ENCODE peak calls at places on chromosomes 4 and X, in eight cellular contexts. O is endothelial cell of umbilical vein, I is breast epithelium, G is prostate gland, T is suprapubic skin, L is sigmoid colon, S is Panc1, Y is esophagus muscularis mucosa. H is an unnamed sample.

GRCh38 chr4:93084599-93085305 is 743.8 kb upstream of the ATOH1 start:
- DNase-seq in O (no peak), I (no peak), G (no peak), T (no peak), L (no peak), S (no peak), Y (no peak), H (no peak)

GRCh38 chr4:88803600-88804096 is 106.0 kb upstream of the NAP1L5 start:
- DNase-seq in O (peak; percentile 34), I (no peak), G (peak; percentile 76), T (no peak), L (peak; percentile 72), S (peak; percentile 52), Y (no peak), H (no peak)

GRCh38 chrX:151753313-151754041 is 18.9 kb downstream of the CNGA2 start:
- DNase-seq in O (peak; percentile 49), I (peak; percentile 59), G (peak; percentile 40), T (no peak), L (peak; percentile 70), S (peak; percentile 22), Y (no peak), H (peak; percentile 35)

GRCh38 chr4:99679204-99679603 is 21.6 kb upstream of the C4orf54 start:
- DNase-seq in O (no peak), I (no peak), G (no peak), T (no peak), L (no peak), S (no peak), Y (no peak), H (no peak)

GRCh38 chr4:177008071-177008835 is 215.5 kb upstream of the VEGFC start:
- DNase-seq in O (no peak), I (no peak), G (no peak), T (no peak), L (no peak), S (no peak), Y (no peak), H (no peak)

GRCh38 chrX:24493740-24494543 is 28.9 kb downstream of the PDK3 start:
- DNase-seq in O (no peak), I (no peak), G (no peak), T (no peak), L (no peak), S (no peak), Y (no peak), H (no peak)

GRCh38 chr4:85478576-85478975 is 3.6 kb downstream of the ARHGAP24 start:
- DNase-seq in O (no peak), I (no peak), G (no peak), T (no peak), L (no peak), S (no peak), Y (no peak), H (no peak)

GRCh38 chr4:40350627-40351227 is 15.6 kb downstream of the CHRNA9 start:
- DNase-seq in O (no peak), I (no peak), G (no peak), T (no peak), L (no peak), S (no peak), Y (no peak), H (no peak)

GRCh38 chr4:127604949-127605709 is 27.6 kb upstream of the INTU start:
- DNase-seq in O (peak; percentile 26), I (no peak), G (no peak), T (no peak), L (no peak), S (no peak), Y (no peak), H (no peak)

GRCh38 chr4:8655411-8656184 is 63.0 kb downstream of the CPZ start:
- DNase-seq in O (no peak), I (peak; percentile 37), G (no peak), T (peak; percentile 57), L (peak; percentile 57), S (no peak), Y (no peak), H (peak; percentile 15)

GRCh38 chr4:174595141-174595929 is 73.0 kb upstream of the HPGD start:
- DNase-seq in O (no peak), I (no peak), G (no peak), T (no peak), L (no peak), S (no peak), Y (no peak), H (no peak)

GRCh38 chr4:86856896-86857295 is 7.7 kb upstream of the SLC10A6 start:
- DNase-seq in O (no peak), I (no peak), G (no peak), T (no peak), L (no peak), S (no peak), Y (no peak), H (no peak)

GRCh38 chr4:169158860-169159259 is 111.9 kb downstream of the SH3RF1 start:
- DNase-seq in O (no peak), I (no peak), G (no peak), T (no peak), L (no peak), S (no peak), Y (no peak), H (no peak)

GRCh38 chr4:142818009-142818408 is 28.1 kb downstream of the INPP4B start:
- DNase-seq in O (no peak), I (no peak), G (no peak), T (no peak), L (no peak), S (no peak), Y (no peak), H (no peak)

GRCh38 chr4:87141428-87141827 is 79.0 kb downstream of the KLHL8 start:
- DNase-seq in O (no peak), I (no peak), G (no peak), T (no peak), L (no peak), S (no peak), Y (no peak), H (no peak)

GRCh38 chr4:6331018-6331417 is 61.4 kb downstream of the WFS1 start:
- DNase-seq in O (no peak), I (no peak), G (no peak), T (no peak), L (no peak), S (no peak), Y (no peak), H (no peak)

GRCh38 chr4:112279882-112280315 is 5.8 kb downstream of the TIFA start:
- DNase-seq in O (no peak), I (no peak), G (no peak), T (no peak), L (no peak), S (no peak), Y (no peak), H (no peak)

GRCh38 chr4:139814285-139815015 is 148.8 kb downstream of the MGST2 start:
- DNase-seq in O (peak; percentile 31), I (no peak), G (peak; percentile 47), T (no peak), L (no peak), S (no peak), Y (no peak), H (no peak)

GRCh38 chrX:147476008-147476407 is 435.7 kb upstream of the FMR1 start:
- DNase-seq in O (no peak), I (no peak), G (no peak), T (no peak), L (no peak), S (no peak), Y (no peak), H (no peak)

GRCh38 chr4:98566491-98567008 is 91.9 kb downstream of the TSPAN5 start:
- DNase-seq in O (no peak), I (no peak), G (no peak), T (no peak), L (peak; percentile 66), S (no peak), Y (peak; percentile 86), H (no peak)

GRCh38 chr4:124061413-124061812 is 651.1 kb downstream of the ANKRD50 start:
- DNase-seq in O (peak; percentile 29), I (no peak), G (no peak), T (no peak), L (no peak), S (no peak), Y (no peak), H (no peak)

GRCh38 chrX:15336023-15336413 is 695 bp upstream of the PIGA start:
- DNase-seq in O (peak; percentile 58), I (no peak), G (peak; percentile 30), T (no peak), L (no peak), S (no peak), Y (no peak), H (no peak)

GRCh38 chrX:33210156-33210555 is 1.2 kb downstream of the DMD start:
- DNase-seq in O (no peak), I (no peak), G (no peak), T (no peak), L (no peak), S (no peak), Y (no peak), H (no peak)

GRCh38 chrX:53223955-53224859 is 800 bp downstream of the KDM5C start:
- DNase-seq in O (peak; percentile 47), I (no peak), G (no peak), T (no peak), L (no peak), S (peak; percentile 38), Y (no peak), H (no peak)

GRCh38 chrX:12563121-12563520 is 228.1 kb upstream of the PRPS2 start:
- DNase-seq in O (no peak), I (no peak), G (no peak), T (no peak), L (no peak), S (no peak), Y (no peak), H (no peak)

GRCh38 chrX:53682885-53683555 is 3.5 kb downstream of the HUWE1 start:
- DNase-seq in O (peak; percentile 57), I (no peak), G (no peak), T (no peak), L (peak; percentile 65), S (no peak), Y (no peak), H (no peak)

GRCh38 chrX:15512401-15512965 is 11.9 kb downstream of the BMX start:
- DNase-seq in O (no peak), I (no peak), G (no peak), T (no peak), L (no peak), S (no peak), Y (no peak), H (no peak)

GRCh38 chrX:141175786-141176185 is 1.1 kb downstream of the LDOC1 start:
- DNase-seq in O (no peak), I (no peak), G (no peak), T (no peak), L (no peak), S (no peak), Y (no peak), H (no peak)
- H3K4me3 ChIP-seq in O (no peak overlapping the region), I (no peak overlapping the region), G (no peak overlapping the region), T (peak overlapping the region; percentile 55), L (no peak overlapping the region), S (no peak overlapping the region), Y (no peak overlapping the region), H (peak overlapping the region; percentile 58)

GRCh38 chr4:183905081-183905592 is at the start of gene STOX2:
- DNase-seq in O (peak; percentile 49), I (peak; percentile 60), G (peak; percentile 73), T (peak; percentile 84), L (peak; percentile 80), S (no peak), Y (no peak), H (peak; percentile 88)
- TF ChIP-seq POLR2AphosphoS5 in O (no peak), I (no peak), G (peak; percentile 50), T (no peak), L (peak; percentile 32), S (no peak), Y (peak; percentile 70), H (peak; percentile 77)

GRCh38 chr4:1055721-1056590 is 44.5 kb downstream of the FGFRL1 start:
- DNase-seq in O (no peak), I (peak; percentile 51), G (peak; percentile 5), T (peak; percentile 80), L (peak; percentile 66), S (no peak), Y (no peak), H (peak; percentile 54)
- H3K4me3 ChIP-seq in O (no peak overlapping the region), I (no peak overlapping the region), G (no peak overlapping the region), T (peak overlapping the region; percentile 11), L (no peak overlapping the region), S (no peak overlapping the region), Y (no peak overlapping the region), H (peak overlapping the region; percentile 3)

GRCh38 chr4:118888666-118889312 is at the start of gene SYNPO2:
- DNase-seq in O (peak; percentile 76), I (peak; percentile 69), G (peak; percentile 79), T (peak; percentile 85), L (peak; percentile 97), S (no peak), Y (peak; percentile 96), H (peak; percentile 54)
- TF ChIP-seq POLR2AphosphoS5 in O (no peak), I (peak; percentile 91), G (peak; percentile 84), T (peak; percentile 58), L (peak; percentile 96), S (no peak), Y (peak; percentile 99), H (peak; percentile 88)

H was measured in stomach.